ENCODE peak calls at places on chromosome 2, in six cellular contexts. D is AG04449; P is A549; V is spleen; Z is glutamatergic neuron; H is CD4-positive, alpha-beta T cell. I is an unnamed sample.
A peak's percentile ranks its signal among the peaks of the same experiment; 100 is the strongest.

GRCh38 chr2:200737585-200737984 is 74.1 kb upstream of the BZW1 start:
- DNase-seq in D (no peak), P (no peak), V (no peak), Z (no peak), H (no peak), I (no peak)

GRCh38 chr2:191064590-191064989 is 50.6 kb upstream of the STAT1 start:
- DNase-seq in D (no peak), P (no peak), V (no peak), Z (no peak), H (no peak), I (no peak)

GRCh38 chr2:209556354-209556961 is 132.6 kb downstream of the MAP2 start:
- DNase-seq in D (no peak), P (peak; percentile 8), V (no peak), Z (no peak), H (no peak), I (no peak)

GRCh38 chr2:17590342-17590911 is 49.9 kb downstream of the VSNL1 start:
- DNase-seq in D (no peak), P (no peak), V (no peak), Z (no peak), H (no peak), I (no peak)

GRCh38 chr2:148594216-148594615 is 50.3 kb upstream of the EPC2 start:
- DNase-seq in D (no peak), P (no peak), V (no peak), Z (no peak), H (no peak), I (no peak)

GRCh38 chr2:27128810-27129571 is 5.4 kb downstream of the ABHD1 start:
- DNase-seq in D (no peak), P (no peak), V (no peak), Z (no peak), H (no peak), I (no peak)

GRCh38 chr2:176999331-176999730 is 213.3 kb upstream of the HNRNPA3 start:
- DNase-seq in D (no peak), P (no peak), V (no peak), Z (no peak), H (no peak), I (no peak)

GRCh38 chr2:12965540-12966269 is 249.0 kb downstream of the TRIB2 start:
- DNase-seq in D (no peak), P (no peak), V (no peak), Z (no peak), H (no peak), I (no peak)

GRCh38 chr2:41782306-41783158 is 265.3 kb upstream of the PKDCC start:
- DNase-seq in D (no peak), P (peak; percentile 53), V (no peak), Z (peak; percentile 18), H (no peak), I (no peak)

GRCh38 chr2:203867561-203868200 is at the start of gene CTLA4:
- DNase-seq in D (no peak), P (no peak), V (no peak), Z (no peak), H (no peak), I (no peak)

GRCh38 chr2:232632904-232633412 is 446 bp upstream of the EFHD1 start:
- DNase-seq in D (no peak), P (peak; percentile 24), V (peak; percentile 79), Z (no peak), H (no peak), I (no peak)

GRCh38 chr2:191636235-191636543 is 41.7 kb upstream of the NABP1 start:
- DNase-seq in D (no peak), P (no peak), V (no peak), Z (no peak), H (no peak), I (no peak)

GRCh38 chr2:10452334-10452733 is 4.2 kb upstream of the ODC1 start:
- DNase-seq in D (peak; percentile 33), P (peak; percentile 93), V (no peak), Z (no peak), H (no peak), I (no peak)

GRCh38 chr2:26475832-26476501 is 2.0 kb downstream of the OTOF start:
- DNase-seq in D (no peak), P (no peak), V (peak; percentile 64), Z (no peak), H (no peak), I (no peak)

GRCh38 chr2:164257794-164258193 is 363.5 kb downstream of the GRB14 start:
- DNase-seq in D (no peak), P (no peak), V (no peak), Z (no peak), H (no peak), I (no peak)

GRCh38 chr2:221596192-221596591 is 24.1 kb upstream of the EPHA4 start:
- DNase-seq in D (no peak), P (no peak), V (no peak), Z (no peak), H (no peak), I (no peak)

GRCh38 chr2:146214394-146214929 is 1630.4 kb upstream of the ACVR2A start:
- DNase-seq in D (no peak), P (no peak), V (no peak), Z (no peak), H (no peak), I (no peak)

GRCh38 chr2:69724540-69725159 is 17.3 kb upstream of the ANXA4 start:
- DNase-seq in D (no peak), P (peak; percentile 69), V (peak; percentile 92), Z (peak; percentile 93), H (peak; percentile 83), I (peak; percentile 75)

GRCh38 chr2:219402665-219403515 is 15.2 kb upstream of the DNPEP start:
- DNase-seq in D (peak; percentile 42), P (peak; percentile 62), V (no peak), Z (peak; percentile 70), H (peak; percentile 41), I (peak; percentile 67)

GRCh38 chr2:76958749-76959148 is 563.4 kb downstream of the LRRTM4 start:
- DNase-seq in D (no peak), P (no peak), V (no peak), Z (no peak), H (no peak), I (no peak)

GRCh38 chr2:38116762-38117161 is 40.8 kb upstream of the CYP1B1 start:
- DNase-seq in D (no peak), P (no peak), V (no peak), Z (no peak), H (no peak), I (no peak)

GRCh38 chr2:231464576-231465540 is 574 bp upstream of the NCL start:
- DNase-seq in D (no peak), P (peak; percentile 93), V (peak; percentile 98), Z (peak; percentile 99), H (peak; percentile 99), I (no peak)

GRCh38 chr2:208501217-208501616 is 94.6 kb downstream of the PTH2R start:
- DNase-seq in D (no peak), P (no peak), V (no peak), Z (peak; percentile 35), H (no peak), I (no peak)

GRCh38 chr2:24077535-24077877 is 1.4 kb upstream of the SF3B6 start:
- DNase-seq in D (no peak), P (no peak), V (no peak), Z (no peak), H (no peak), I (no peak)

GRCh38 chr2:209936106-209936663 is 66.3 kb upstream of the RPE start:
- DNase-seq in D (no peak), P (no peak), V (no peak), Z (no peak), H (no peak), I (no peak)

GRCh38 chr2:238973038-238973772 is 125.3 kb downstream of the TWIST2 start:
- DNase-seq in D (no peak), P (no peak), V (no peak), Z (no peak), H (no peak), I (no peak)

GRCh38 chr2:238975408-238975807 is 127.5 kb downstream of the TWIST2 start:
- DNase-seq in D (no peak), P (no peak), V (no peak), Z (no peak), H (no peak), I (no peak)

GRCh38 chr2:238972146-238972445 is 124.2 kb downstream of the TWIST2 start:
- DNase-seq in D (no peak), P (no peak), V (no peak), Z (no peak), H (no peak), I (no peak)

GRCh38 chr2:238974061-238974460 is 126.2 kb downstream of the TWIST2 start:
- DNase-seq in D (no peak), P (no peak), V (no peak), Z (no peak), H (no peak), I (no peak)

DNA sequence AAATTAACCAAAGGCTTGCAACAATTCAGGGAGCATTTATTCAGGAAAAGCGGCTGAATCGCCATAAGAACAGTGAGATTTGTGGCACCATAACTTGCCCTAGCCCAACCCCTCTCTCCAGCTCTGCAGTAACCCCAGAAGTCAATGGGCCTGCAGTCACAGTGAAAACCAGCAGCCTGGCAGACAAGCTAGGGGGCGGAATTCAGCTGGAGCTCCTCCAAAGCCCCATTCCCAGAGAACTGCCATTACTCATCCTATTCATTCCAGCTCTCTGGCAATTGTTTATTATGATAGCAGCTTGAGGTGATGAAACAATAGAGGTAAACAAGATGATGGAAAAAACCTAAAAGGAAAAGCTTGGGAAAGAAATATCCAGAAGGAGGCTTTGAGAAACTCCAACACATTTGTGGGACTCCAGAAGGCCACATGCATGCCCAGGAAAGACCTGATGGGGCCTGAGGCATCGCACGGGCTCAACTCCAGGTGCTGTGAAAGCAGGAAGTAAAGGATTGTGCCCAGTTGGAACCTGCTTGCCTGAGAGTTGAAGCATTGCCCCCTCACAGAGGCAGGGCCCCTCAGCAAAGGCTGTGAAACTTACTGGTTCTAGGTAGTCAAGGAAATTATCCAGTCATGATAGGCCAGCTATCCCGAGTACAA is 126.8 kb downstream of the TWIST2 start:
- DNase-seq in D (peak; percentile 37), P (peak; percentile 40), V (no peak), Z (no peak), H (no peak), I (no peak)
- TF ChIP-seq CTCF in D (peak; percentile 53), P (peak; percentile 33), V (no peak), Z (no peak), H (no peak), I (no peak)

GRCh38 chr2:202373490-202373889 is 2.6 kb upstream of the BMPR2 start:
- DNase-seq in D (no peak), P (no peak), V (no peak), Z (no peak), H (no peak), I (no peak)
- TF ChIP-seq CTCF in D (no peak), P (no peak), V (no peak), Z (no peak), H (no peak), I (no peak)

GRCh38 chr2:158723921-158724802 is 71.0 kb upstream of the DAPL1 start:
- DNase-seq in D (no peak), P (peak; percentile 89), V (no peak), Z (no peak), H (no peak), I (no peak)
- TF ChIP-seq CTCF in D (no peak), P (peak; percentile 59), V (no peak), Z (peak; percentile 48), H (no peak), I (no peak)

GRCh38 chr2:85148190-85148589 is 15.0 kb downstream of the TCF7L1 start:
- DNase-seq in D (no peak), P (no peak), V (no peak), Z (no peak), H (no peak), I (no peak)
- TF ChIP-seq CTCF in D (no peak), P (peak; percentile 8), V (no peak), Z (no peak), H (no peak), I (no peak)